ENCODE peak calls at places on chromosomes 4 and X, in ten cellular contexts. One of them, this sample, is unnamed.

GRCh38 chrX:46758163-46758955 is 559 bp downstream of the SLC9A7 start:
- DNase-seq in Calu3: peak
- DNase-seq in NCI-H1694 treated with DMSO at 0.1 percent for 48 hours: no peak
- DNase-seq in left cardiac atrium: no peak
- DNase-seq in non-pigmented ciliary epithelial cell: no peak
- DNase-seq in fibroblast of lung: peak
- DNase-seq in NCI-H1092 treated with DMSO at 0.1 percent for 48 hours: peak
- DNase-seq in SW480: peak
- DNase-seq in heart right ventricle: peak
- DNase-seq in right cardiac atrium: no peak
- DNase-seq in this sample: no peak

GRCh38 chrX:153735274-153735673 is 10.6 kb downstream of the ABCD1 start:
- DNase-seq in Calu3: no peak
- DNase-seq in NCI-H1694 treated with DMSO at 0.1 percent for 48 hours: no peak
- DNase-seq in left cardiac atrium: no peak
- DNase-seq in non-pigmented ciliary epithelial cell: no peak
- DNase-seq in fibroblast of lung: no peak
- DNase-seq in NCI-H1092 treated with DMSO at 0.1 percent for 48 hours: no peak
- DNase-seq in SW480: peak
- DNase-seq in heart right ventricle: no peak
- DNase-seq in right cardiac atrium: no peak
- DNase-seq in this sample: no peak

GRCh38 chrX:3717742-3718420 is 4.4 kb upstream of the PRKX start:
- DNase-seq in Calu3: no peak
- DNase-seq in NCI-H1694 treated with DMSO at 0.1 percent for 48 hours: no peak
- DNase-seq in left cardiac atrium: no peak
- DNase-seq in non-pigmented ciliary epithelial cell: no peak
- DNase-seq in fibroblast of lung: peak
- DNase-seq in NCI-H1092 treated with DMSO at 0.1 percent for 48 hours: no peak
- DNase-seq in SW480: peak
- DNase-seq in heart right ventricle: no peak
- DNase-seq in right cardiac atrium: no peak
- DNase-seq in this sample: no peak

GRCh38 chr4:107825072-107825789 is 499 bp downstream of the SGMS2 start:
- DNase-seq in Calu3: peak
- DNase-seq in NCI-H1694 treated with DMSO at 0.1 percent for 48 hours: no peak
- DNase-seq in left cardiac atrium: peak
- DNase-seq in non-pigmented ciliary epithelial cell: no peak
- DNase-seq in fibroblast of lung: peak
- DNase-seq in NCI-H1092 treated with DMSO at 0.1 percent for 48 hours: peak
- DNase-seq in SW480: peak
- DNase-seq in heart right ventricle: peak
- DNase-seq in right cardiac atrium: peak
- DNase-seq in this sample: peak

GRCh38 chrX:148504412-148504950 is 4.1 kb downstream of the AFF2 start:
- DNase-seq in Calu3: no peak
- DNase-seq in NCI-H1694 treated with DMSO at 0.1 percent for 48 hours: no peak
- DNase-seq in left cardiac atrium: no peak
- DNase-seq in non-pigmented ciliary epithelial cell: no peak
- DNase-seq in fibroblast of lung: no peak
- DNase-seq in NCI-H1092 treated with DMSO at 0.1 percent for 48 hours: no peak
- DNase-seq in SW480: no peak
- DNase-seq in heart right ventricle: no peak
- DNase-seq in right cardiac atrium: no peak
- DNase-seq in this sample: no peak

GRCh38 chrX:55907968-55908607 is 190.5 kb downstream of the RRAGB start:
- DNase-seq in Calu3: peak
- DNase-seq in NCI-H1694 treated with DMSO at 0.1 percent for 48 hours: no peak
- DNase-seq in left cardiac atrium: peak
- DNase-seq in non-pigmented ciliary epithelial cell: no peak
- DNase-seq in fibroblast of lung: peak
- DNase-seq in NCI-H1092 treated with DMSO at 0.1 percent for 48 hours: no peak
- DNase-seq in SW480: peak
- DNase-seq in heart right ventricle: peak
- DNase-seq in right cardiac atrium: peak
- DNase-seq in this sample: no peak

GRCh38 chrX:12446342-12447075 is 308.2 kb downstream of the FRMPD4 start:
- DNase-seq in Calu3: no peak
- DNase-seq in NCI-H1694 treated with DMSO at 0.1 percent for 48 hours: no peak
- DNase-seq in left cardiac atrium: no peak
- DNase-seq in non-pigmented ciliary epithelial cell: no peak
- DNase-seq in fibroblast of lung: peak
- DNase-seq in NCI-H1092 treated with DMSO at 0.1 percent for 48 hours: no peak
- DNase-seq in SW480: peak
- DNase-seq in heart right ventricle: no peak
- DNase-seq in right cardiac atrium: no peak
- DNase-seq in this sample: peak

GRCh38 chr4:70705856-70706461 is 15.8 kb upstream of the RUFY3 start:
- DNase-seq in Calu3: no peak
- DNase-seq in NCI-H1694 treated with DMSO at 0.1 percent for 48 hours: no peak
- DNase-seq in left cardiac atrium: no peak
- DNase-seq in non-pigmented ciliary epithelial cell: no peak
- DNase-seq in fibroblast of lung: no peak
- DNase-seq in NCI-H1092 treated with DMSO at 0.1 percent for 48 hours: peak
- DNase-seq in SW480: no peak
- DNase-seq in heart right ventricle: no peak
- DNase-seq in right cardiac atrium: no peak
- DNase-seq in this sample: no peak

GRCh38 chr4:57410331-57411052 is 300.3 kb upstream of the IGFBP7 start:
- DNase-seq in Calu3: no peak
- DNase-seq in NCI-H1694 treated with DMSO at 0.1 percent for 48 hours: no peak
- DNase-seq in left cardiac atrium: peak
- DNase-seq in non-pigmented ciliary epithelial cell: no peak
- DNase-seq in fibroblast of lung: no peak
- DNase-seq in NCI-H1092 treated with DMSO at 0.1 percent for 48 hours: no peak
- DNase-seq in SW480: no peak
- DNase-seq in heart right ventricle: no peak
- DNase-seq in right cardiac atrium: peak
- DNase-seq in this sample: no peak

GRCh38 chr4:88965053-88965452 is 91.9 kb downstream of the FAM13A start:
- DNase-seq in Calu3: no peak
- DNase-seq in NCI-H1694 treated with DMSO at 0.1 percent for 48 hours: no peak
- DNase-seq in left cardiac atrium: no peak
- DNase-seq in non-pigmented ciliary epithelial cell: no peak
- DNase-seq in fibroblast of lung: no peak
- DNase-seq in NCI-H1092 treated with DMSO at 0.1 percent for 48 hours: no peak
- DNase-seq in SW480: no peak
- DNase-seq in heart right ventricle: no peak
- DNase-seq in right cardiac atrium: no peak
- DNase-seq in this sample: no peak

GRCh38 chr4:5927116-5927515 is 34.2 kb upstream of the CRMP1 start:
- DNase-seq in Calu3: no peak
- DNase-seq in NCI-H1694 treated with DMSO at 0.1 percent for 48 hours: no peak
- DNase-seq in left cardiac atrium: no peak
- DNase-seq in non-pigmented ciliary epithelial cell: no peak
- DNase-seq in fibroblast of lung: no peak
- DNase-seq in NCI-H1092 treated with DMSO at 0.1 percent for 48 hours: no peak
- DNase-seq in SW480: no peak
- DNase-seq in heart right ventricle: no peak
- DNase-seq in right cardiac atrium: no peak
- DNase-seq in this sample: no peak

GRCh38 chr4:38209654-38210053 is 249.5 kb downstream of the PTTG2 start:
- DNase-seq in Calu3: no peak
- DNase-seq in NCI-H1694 treated with DMSO at 0.1 percent for 48 hours: no peak
- DNase-seq in left cardiac atrium: no peak
- DNase-seq in non-pigmented ciliary epithelial cell: no peak
- DNase-seq in fibroblast of lung: no peak
- DNase-seq in NCI-H1092 treated with DMSO at 0.1 percent for 48 hours: no peak
- DNase-seq in SW480: no peak
- DNase-seq in heart right ventricle: no peak
- DNase-seq in right cardiac atrium: no peak
- DNase-seq in this sample: no peak

GRCh38 chr4:112860731-112861377 is 188.6 kb upstream of the ANK2 start:
- DNase-seq in Calu3: no peak
- DNase-seq in NCI-H1694 treated with DMSO at 0.1 percent for 48 hours: no peak
- DNase-seq in left cardiac atrium: no peak
- DNase-seq in non-pigmented ciliary epithelial cell: no peak
- DNase-seq in fibroblast of lung: no peak
- DNase-seq in NCI-H1092 treated with DMSO at 0.1 percent for 48 hours: no peak
- DNase-seq in SW480: no peak
- DNase-seq in heart right ventricle: no peak
- DNase-seq in right cardiac atrium: no peak
- DNase-seq in this sample: no peak

GRCh38 chr4:22237155-22237751 is 278.6 kb downstream of the ADGRA3 start:
- DNase-seq in Calu3: peak
- DNase-seq in NCI-H1694 treated with DMSO at 0.1 percent for 48 hours: no peak
- DNase-seq in left cardiac atrium: peak
- DNase-seq in non-pigmented ciliary epithelial cell: no peak
- DNase-seq in fibroblast of lung: peak
- DNase-seq in NCI-H1092 treated with DMSO at 0.1 percent for 48 hours: peak
- DNase-seq in SW480: peak
- DNase-seq in heart right ventricle: peak
- DNase-seq in right cardiac atrium: peak
- DNase-seq in this sample: no peak

GRCh38 chr4:38601244-38601915 is 62.6 kb upstream of the KLF3 start:
- DNase-seq in Calu3: peak
- DNase-seq in NCI-H1694 treated with DMSO at 0.1 percent for 48 hours: no peak
- DNase-seq in left cardiac atrium: no peak
- DNase-seq in non-pigmented ciliary epithelial cell: peak
- DNase-seq in fibroblast of lung: peak
- DNase-seq in NCI-H1092 treated with DMSO at 0.1 percent for 48 hours: peak
- DNase-seq in SW480: no peak
- DNase-seq in heart right ventricle: no peak
- DNase-seq in right cardiac atrium: no peak
- DNase-seq in this sample: no peak

This sample was measured in RCC 7860.